ENCODE peak calls at places on chromosomes 16 and 17, in five cellular contexts. K, R, T, A and F are unnamed samples.

GRCh38 chr17:75315541-75316243 is 26.5 kb upstream of the SLC25A19 start:
- DNase-seq in K (no peak), R (no peak), T (peak), A (no peak), F (no peak)

GRCh38 chr17:8488491-8488890 is 52.8 kb downstream of the NDEL1 start:
- DNase-seq in K (no peak), R (no peak), T (no peak), A (no peak), F (no peak)

GRCh38 chr16:77323695-77324094 is 111.1 kb downstream of the ADAMTS18 start:
- DNase-seq in K (no peak), R (no peak), T (no peak), A (no peak), F (no peak)

GRCh38 chr17:51759260-51759659 is 399.3 kb downstream of the CA10 start:
- DNase-seq in K (no peak), R (no peak), T (no peak), A (no peak), F (no peak)

GRCh38 chr17:77405867-77406513 is 265.2 kb downstream of the SEC14L1 start:
- DNase-seq in K (no peak), R (no peak), T (no peak), A (no peak), F (peak)

GRCh38 chr16:68612996-68613395 is 32.1 kb upstream of the CDH3 start:
- DNase-seq in K (no peak), R (no peak), T (no peak), A (no peak), F (peak)

GRCh38 chr17:21318439-21318838 is 33.9 kb downstream of the MAP2K3 start:
- DNase-seq in K (peak), R (no peak), T (no peak), A (no peak), F (peak)

GRCh38 chr16:49776085-49776501 is 79.8 kb downstream of the ZNF423 start:
- DNase-seq in K (peak), R (peak), T (no peak), A (no peak), F (no peak)

GRCh38 chr16:65834680-65835079 is 531.8 kb upstream of the CDH5 start:
- DNase-seq in K (no peak), R (no peak), T (no peak), A (no peak), F (no peak)

GRCh38 chr17:73271078-73271477 is 9.4 kb upstream of the CPSF4L start:
- DNase-seq in K (no peak), R (no peak), T (no peak), A (no peak), F (peak)

GRCh38 chr17:40956401-40957254 is 10.1 kb downstream of the KRT39 start:
- DNase-seq in K (no peak), R (no peak), T (peak), A (no peak), F (no peak)

GRCh38 chr17:58387834-58388233 is 29.5 kb downstream of the RNF43 start:
- DNase-seq in K (no peak), R (no peak), T (no peak), A (peak), F (no peak)

GRCh38 chr17:74211141-74211928 is 2.0 kb upstream of the TTYH2 start:
- DNase-seq in K (peak), R (no peak), T (no peak), A (no peak), F (no peak)

GRCh38 chr17:5508855-5509254 is 22.5 kb downstream of the MIS12 start:
- DNase-seq in K (no peak), R (no peak), T (peak), A (no peak), F (no peak)

GRCh38 chr16:27273670-27274522 is 5.3 kb upstream of the NSMCE1 start:
- DNase-seq in K (peak), R (no peak), T (peak), A (peak), F (no peak)

GRCh38 chr17:31411707-31412285 is 20.3 kb downstream of the RAB11FIP4 start:
- DNase-seq in K (no peak), R (no peak), T (no peak), A (no peak), F (no peak)

GRCh38 chr17:78925662-78926555 is 722 bp upstream of the TIMP2 start:
- DNase-seq in K (peak), R (peak), T (peak), A (peak), F (no peak)

GRCh38 chr17:60089097-60089844 is 10.6 kb upstream of the HEATR6 start:
- DNase-seq in K (no peak), R (no peak), T (no peak), A (no peak), F (peak)

GRCh38 chr16:79469999-79470398 is 130.5 kb downstream of the MAF start:
- DNase-seq in K (no peak), R (no peak), T (no peak), A (peak), F (no peak)

GRCh38 chr17:42937712-42938596 is 26.3 kb downstream of the AARSD1 start:
- DNase-seq in K (peak), R (peak), T (peak), A (peak), F (peak)

GRCh38 chr16:85359147-85359822 is 247.0 kb upstream of the CIBAR2 start:
- DNase-seq in K (no peak), R (no peak), T (peak), A (no peak), F (no peak)

GRCh38 chr17:2560658-2561057 is 32.8 kb upstream of the PAFAH1B1 start:
- DNase-seq in K (no peak), R (peak), T (no peak), A (no peak), F (no peak)

GRCh38 chr17:5555254-5555653 is 29.1 kb downstream of the NLRP1 start:
- DNase-seq in K (no peak), R (no peak), T (peak), A (no peak), F (peak)

GRCh38 chr16:842061-842476 is 41.5 kb upstream of the GNG13 start:
- DNase-seq in K (no peak), R (peak), T (peak), A (no peak), F (no peak)

GRCh38 chr17:44959821-44960523 is 8.1 kb downstream of the C1QL1 start:
- DNase-seq in K (no peak), R (no peak), T (no peak), A (no peak), F (no peak)

GRCh38 chr16:73172621-73173312 is 124.8 kb upstream of the ZFHX3 start:
- DNase-seq in K (peak), R (peak), T (peak), A (peak), F (no peak)

GRCh38 chr17:38509008-38509771 is 80.9 kb downstream of the ARHGAP23 start:
- DNase-seq in K (peak), R (peak), T (peak), A (peak), F (peak)

GRCh38 chr17:14301279-14301760 is 439 bp downstream of the HS3ST3B1 start:
- DNase-seq in K (no peak), R (no peak), T (no peak), A (no peak), F (no peak)

GRCh38 chr16:24717411-24717810 is 12.0 kb upstream of the TNRC6A start:
- DNase-seq in K (no peak), R (no peak), T (peak), A (no peak), F (peak)

GRCh38 chr17:50511058-50511457 is 2.8 kb downstream of the MYCBPAP start:
- DNase-seq in K (no peak), R (no peak), T (peak), A (no peak), F (no peak)

GRCh38 chr17:728911-729310 is 3.5 kb upstream of the TLCD3A start:
- DNase-seq in K (no peak), R (no peak), T (no peak), A (no peak), F (no peak)

GRCh38 chr16:88727871-88728270 is 21.6 kb downstream of the CTU2 start:
- DNase-seq in K (no peak), R (no peak), T (no peak), A (no peak), F (no peak)

GRCh38 chr17:77045441-77046041 is 95.2 kb upstream of the SEC14L1 start:
- DNase-seq in K (no peak), R (no peak), T (peak), A (no peak), F (peak)

GRCh38 chr16:85465328-85466307 is 147.5 kb upstream of the GSE1 start:
- DNase-seq in K (no peak), R (no peak), T (peak), A (no peak), F (no peak)

GRCh38 chr17:61456688-61457225 is 4.5 kb downstream of the TBX4 start:
- DNase-seq in K (peak), R (no peak), T (no peak), A (no peak), F (no peak)

GRCh38 chr17:81832608-81833159 is 407 bp downstream of the MCRIP1 start:
- DNase-seq in K (peak), R (peak), T (no peak), A (peak), F (peak)

GRCh38 chr17:45889579-45889978 is 4.8 kb upstream of the MAPT start:
- DNase-seq in K (no peak), R (no peak), T (no peak), A (no peak), F (no peak)

GRCh38 chr16:61957075-61957474 is 79.2 kb downstream of the CDH8 start:
- DNase-seq in K (no peak), R (no peak), T (no peak), A (no peak), F (no peak)

GRCh38 chr17:61129232-61129631 is 270.4 kb upstream of the TBX2 start:
- DNase-seq in K (no peak), R (no peak), T (peak), A (no peak), F (no peak)

GRCh38 chr16:82993415-82993814 is 366.6 kb downstream of the CDH13 start:
- DNase-seq in K (no peak), R (no peak), T (no peak), A (no peak), F (no peak)

DNA sequence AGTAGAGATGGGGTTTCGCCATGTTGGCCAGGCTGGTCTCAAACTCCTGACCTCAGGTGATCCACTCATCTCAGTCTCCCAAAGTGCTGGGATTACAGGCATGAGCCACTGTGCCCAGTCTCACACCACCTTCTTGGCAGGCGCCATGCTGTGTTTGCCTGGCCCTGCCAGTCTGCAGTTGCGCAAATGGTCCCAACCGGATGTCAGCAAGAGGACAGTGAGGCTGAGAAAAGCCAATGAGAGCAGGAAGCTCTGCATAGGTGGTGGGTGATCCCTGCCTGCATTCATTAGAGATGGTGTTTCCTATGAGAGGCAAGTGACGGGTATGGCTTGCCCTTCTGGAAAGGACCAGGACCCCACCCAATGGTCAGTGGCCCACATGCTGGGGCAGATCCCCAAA is 59.3 kb downstream of the PECAM1 start:
- DNase-seq in K (no peak), R (no peak), T (no peak), A (no peak), F (no peak)
- H3K9ac ChIP-seq in K (no peak), R (no peak), T (no peak), A (no peak), F (no peak)

GRCh38 chr17:11624968-11625367 is 26.7 kb downstream of the DNAH9 start:
- DNase-seq in K (no peak), R (no peak), T (no peak), A (no peak), F (no peak)

GRCh38 chr17:11628831-11629230 is 30.6 kb downstream of the DNAH9 start:
- DNase-seq in K (no peak), R (no peak), T (no peak), A (no peak), F (no peak)

GRCh38 chr17:11625878-11626277 is 27.6 kb downstream of the DNAH9 start:
- DNase-seq in K (no peak), R (no peak), T (no peak), A (no peak), F (no peak)

GRCh38 chr17:11628374-11628773 is 30.1 kb downstream of the DNAH9 start:
- DNase-seq in K (no peak), R (no peak), T (no peak), A (no peak), F (peak)

GRCh38 chr17:11627301-11627700 is 29.0 kb downstream of the DNAH9 start:
- DNase-seq in K (no peak), R (no peak), T (no peak), A (no peak), F (no peak)
- H3K9ac ChIP-seq in K (no peak), R (no peak), T (no peak), A (no peak), F (no peak)

DNA sequence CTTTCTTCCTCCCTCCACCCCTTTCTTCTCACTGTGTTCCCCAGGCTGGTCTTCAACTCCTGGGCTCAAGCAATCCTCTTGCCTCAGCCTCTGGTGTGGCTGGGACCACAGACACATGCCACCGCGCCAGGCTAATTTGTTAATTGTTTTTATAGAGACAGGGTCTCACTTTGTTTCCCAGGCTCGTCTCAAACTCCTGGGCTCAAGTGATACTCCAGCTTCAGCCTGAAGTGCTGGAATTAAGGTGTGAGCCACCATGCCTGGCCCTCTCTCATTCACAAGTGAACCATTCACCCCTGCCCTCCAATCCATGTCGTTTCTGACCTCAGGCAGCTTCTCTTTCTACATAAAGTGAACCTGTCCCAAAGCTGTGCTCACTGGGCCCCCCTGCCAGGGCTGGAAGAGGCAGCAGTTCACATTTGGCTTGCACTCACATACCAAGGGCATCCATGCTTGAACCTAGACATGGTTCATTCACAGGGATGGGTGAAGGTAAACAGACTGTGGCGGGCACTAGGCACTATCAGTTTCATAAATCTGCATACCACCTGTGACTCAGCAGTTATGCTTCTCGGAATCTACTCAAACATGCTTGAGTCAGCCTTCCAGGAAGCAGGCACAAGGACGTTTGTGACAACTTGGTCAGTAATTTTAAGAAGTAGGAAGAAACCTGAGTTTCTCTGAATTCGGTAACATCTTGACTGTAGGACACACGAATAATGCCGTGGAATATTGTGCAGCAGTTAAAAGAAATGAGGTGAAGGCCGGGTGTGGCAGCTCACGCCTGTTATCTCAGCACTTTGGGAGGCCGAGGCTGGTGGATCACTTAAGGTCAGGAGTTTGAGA is 6.0 kb upstream of the RNF213 start:
- DNase-seq in K (no peak), R (peak), T (peak), A (peak), F (no peak)
- H3K9ac ChIP-seq in K (peak), R (peak), T (peak), A (peak), F (no peak)

GRCh38 chr16:11581677-11582076 is 5.0 kb downstream of the LITAF start:
- DNase-seq in K (no peak), R (no peak), T (no peak), A (no peak), F (no peak)

GRCh38 chr16:11583171-11583570 is 3.5 kb downstream of the LITAF start:
- DNase-seq in K (no peak), R (no peak), T (peak), A (no peak), F (no peak)

GRCh38 chr16:11580451-11581086 is 6.2 kb downstream of the LITAF start:
- DNase-seq in K (no peak), R (no peak), T (no peak), A (no peak), F (no peak)

GRCh38 chr16:11583889-11584565 is 2.7 kb downstream of the LITAF start:
- DNase-seq in K (no peak), R (no peak), T (no peak), A (peak), F (no peak)

GRCh38 chr16:11582157-11582814 is 4.4 kb downstream of the LITAF start:
- DNase-seq in K (no peak), R (no peak), T (no peak), A (no peak), F (no peak)
- H3K9ac ChIP-seq in K (no peak), R (no peak), T (no peak), A (no peak), F (no peak)

DNA sequence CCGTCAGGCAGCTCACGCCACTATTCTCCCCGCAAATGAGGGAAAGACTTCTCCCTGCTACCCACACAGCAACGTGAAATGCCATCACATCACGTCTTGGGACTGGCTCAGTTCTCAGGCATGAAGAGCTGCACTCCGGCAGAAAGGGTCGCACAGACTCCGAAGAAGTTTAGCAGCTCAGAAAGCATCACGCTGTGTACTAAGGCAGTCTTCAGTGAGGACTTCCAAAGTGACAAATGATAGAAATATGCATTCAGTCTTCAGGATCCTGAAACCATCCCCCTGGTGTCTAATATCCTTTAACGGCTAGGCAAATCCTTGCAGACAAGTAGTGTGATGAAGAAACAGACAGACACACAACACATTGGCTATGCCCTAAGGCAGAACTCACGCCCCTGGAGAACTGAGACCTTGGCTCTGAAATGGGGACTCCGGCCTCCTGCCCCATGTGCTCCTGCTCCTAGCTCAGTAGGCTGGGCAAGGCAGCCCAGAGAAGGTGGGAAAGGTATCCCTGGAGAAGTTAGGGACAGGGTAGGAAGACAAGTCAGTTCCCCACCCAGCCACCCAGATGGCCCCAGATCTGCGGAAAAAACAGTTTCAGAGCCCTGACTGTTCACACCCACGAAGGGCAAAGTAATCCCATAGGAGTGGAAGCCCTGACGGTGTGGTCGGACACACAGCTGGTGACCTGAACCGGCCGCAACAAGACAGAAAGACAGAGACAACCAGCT is 1.6 kb downstream of the XYLT1 start:
- DNase-seq in K (no peak), R (no peak), T (peak), A (peak), F (peak)
- H3K9ac ChIP-seq in K (no peak), R (no peak), T (peak), A (peak), F (peak)